ENCODE peak calls at places on chromosomes 13 and 19, in nine cellular contexts. F is upper lobe of right lung; H is progenitor cell of endocrine pancreas; V is GM10248; S is pancreas; D is endothelial cell; M is CD8-positive, alpha-beta T cell; G is GM13976; N is ovary. I is an unnamed sample.

GRCh38 chr19:41792513-41793413 is 3.6 kb upstream of the CEACAM3 start:
- DNase-seq in F (peak), H (no peak), V (peak), S (peak), D (peak), M (peak), G (peak), N (no peak), I (peak)

GRCh38 chr19:36169084-36169760 is 17.0 kb upstream of the COX7A1 start:
- DNase-seq in F (no peak), H (no peak), V (no peak), S (no peak), D (peak), M (no peak), G (no peak), N (no peak), I (no peak)

GRCh38 chr13:42497798-42498197 is 76.2 kb upstream of the TNFSF11 start:
- DNase-seq in F (no peak), H (no peak), V (peak), S (no peak), D (no peak), M (no peak), G (peak), N (no peak), I (peak)

GRCh38 chr13:97648171-97648880 is 214.4 kb downstream of the RAP2A start:
- DNase-seq in F (no peak), H (no peak), V (no peak), S (no peak), D (no peak), M (no peak), G (no peak), N (no peak), I (no peak)

GRCh38 chr19:4506449-4507149 is 11.7 kb downstream of the PLIN4 start:
- DNase-seq in F (no peak), H (no peak), V (no peak), S (no peak), D (no peak), M (no peak), G (no peak), N (no peak), I (no peak)

GRCh38 chr19:5804516-5805464 is at the start of gene NRTN:
- DNase-seq in F (peak), H (no peak), V (peak), S (peak), D (no peak), M (peak), G (peak), N (no peak), I (peak)

GRCh38 chr13:49265822-49266221 is 18.1 kb downstream of the CDADC1 start:
- DNase-seq in F (no peak), H (no peak), V (no peak), S (no peak), D (no peak), M (no peak), G (no peak), N (no peak), I (no peak)

GRCh38 chr13:98225036-98225940 is 48.2 kb upstream of the RNF113B start:
- DNase-seq in F (no peak), H (no peak), V (no peak), S (no peak), D (no peak), M (no peak), G (no peak), N (no peak), I (no peak)

GRCh38 chr13:30045916-30046704 is 195.7 kb upstream of the UBL3 start:
- DNase-seq in F (no peak), H (no peak), V (no peak), S (no peak), D (no peak), M (no peak), G (no peak), N (no peak), I (no peak)

GRCh38 chr19:1618157-1619093 is 13.2 kb upstream of the UQCR11 start:
- DNase-seq in F (no peak), H (no peak), V (peak), S (peak), D (peak), M (no peak), G (peak), N (no peak), I (peak)

GRCh38 chr13:86020350-86021002 is 221.3 kb upstream of the SLITRK6 start:
- DNase-seq in F (no peak), H (no peak), V (no peak), S (no peak), D (no peak), M (no peak), G (no peak), N (no peak), I (no peak)

GRCh38 chr13:21079761-21080730 is 18.7 kb upstream of the LATS2 start:
- DNase-seq in F (no peak), H (no peak), V (no peak), S (no peak), D (peak), M (no peak), G (no peak), N (no peak), I (no peak)

GRCh38 chr13:110737555-110737954 is 24.1 kb downstream of the ING1 start:
- DNase-seq in F (no peak), H (no peak), V (no peak), S (no peak), D (no peak), M (no peak), G (no peak), N (no peak), I (no peak)

GRCh38 chr19:51687791-51688664 is 5.1 kb upstream of the SPACA6 start:
- DNase-seq in F (no peak), H (no peak), V (peak), S (peak), D (peak), M (no peak), G (no peak), N (peak), I (peak)

GRCh38 chr13:100357764-100358163 is 230.8 kb downstream of the GGACT start:
- DNase-seq in F (no peak), H (no peak), V (no peak), S (no peak), D (no peak), M (no peak), G (no peak), N (no peak), I (no peak)

GRCh38 chr19:44741841-44742352 is 6.6 kb upstream of the BCL3 start:
- DNase-seq in F (peak), H (no peak), V (no peak), S (peak), D (no peak), M (no peak), G (no peak), N (peak), I (no peak)
- TF ChIP-seq CTCF in F (no peak), H (no peak), V (no peak), S (no peak), D (no peak), M (no peak), G (no peak), N (no peak), I (no peak)

DNA sequence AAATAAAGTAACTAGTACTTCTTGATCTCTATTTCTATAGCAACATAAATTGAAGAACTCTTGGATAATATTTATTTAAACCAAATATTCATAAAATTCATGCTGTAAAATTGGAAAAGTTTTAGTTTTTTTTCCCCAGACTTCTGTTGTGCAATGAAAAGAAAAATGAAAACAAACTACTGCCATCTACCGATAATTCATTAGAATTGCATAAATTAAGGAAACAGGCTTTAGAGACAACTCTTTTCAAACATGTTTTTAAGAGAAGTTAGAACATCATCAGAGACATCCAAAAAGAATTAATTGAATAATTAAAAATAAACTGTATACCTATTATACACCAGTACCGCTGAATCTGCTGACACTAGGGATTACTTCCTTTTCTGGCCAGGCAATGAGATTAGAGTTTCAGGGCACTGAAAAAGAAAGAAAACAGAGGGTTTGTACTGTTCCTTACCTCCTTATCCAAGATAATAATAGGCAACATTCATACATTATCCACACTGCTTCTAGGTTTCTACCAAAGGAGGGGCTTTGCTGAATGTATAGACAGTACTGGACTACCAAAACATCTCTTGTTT is 4.9 kb downstream of the CCDC122 start:
- DNase-seq in F (no peak), H (no peak), V (peak), S (no peak), D (no peak), M (no peak), G (no peak), N (no peak), I (no peak)
- TF ChIP-seq CTCF in F (peak), H (peak), V (peak), S (peak), D (peak), M (peak), G (peak), N (peak), I (peak)

DNA sequence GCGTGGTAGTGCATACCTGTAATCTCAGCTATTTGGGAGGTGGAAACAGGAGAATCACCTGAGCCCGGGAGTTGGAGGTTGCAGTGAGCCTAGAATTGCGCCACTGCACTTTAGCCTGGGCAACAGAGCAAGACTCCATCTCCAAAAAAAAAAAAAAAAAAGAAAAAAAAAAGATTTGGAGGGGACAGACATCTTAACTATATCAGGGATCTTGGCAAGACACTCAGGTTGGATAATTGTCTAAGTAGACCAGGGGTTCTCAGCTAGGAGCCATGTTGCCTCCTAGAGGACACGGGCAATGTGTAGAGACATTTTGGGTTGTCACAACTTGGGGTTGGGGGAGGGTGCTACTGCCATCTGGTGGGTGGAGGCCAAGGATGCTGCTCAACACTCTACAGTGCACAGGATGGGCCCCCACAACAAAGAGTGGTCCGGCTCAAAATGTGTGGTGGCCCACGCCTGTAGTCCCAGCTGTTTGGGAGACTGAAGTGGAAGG is 1.9 kb upstream of the ZNF580 start:
- DNase-seq in F (peak), H (no peak), V (no peak), S (no peak), D (peak), M (peak), G (no peak), N (peak), I (no peak)
- TF ChIP-seq CTCF in F (peak), H (peak), V (peak), S (no peak), D (peak), M (peak), G (peak), N (no peak), I (peak)

GRCh38 chr19:55676384-55676783 is 1.4 kb downstream of the EPN1 start:
- DNase-seq in F (no peak), H (no peak), V (no peak), S (peak), D (no peak), M (no peak), G (no peak), N (no peak), I (no peak)
- TF ChIP-seq CTCF in F (no peak), H (no peak), V (no peak), S (no peak), D (no peak), M (no peak), G (no peak), N (no peak), I (no peak)

DNA sequence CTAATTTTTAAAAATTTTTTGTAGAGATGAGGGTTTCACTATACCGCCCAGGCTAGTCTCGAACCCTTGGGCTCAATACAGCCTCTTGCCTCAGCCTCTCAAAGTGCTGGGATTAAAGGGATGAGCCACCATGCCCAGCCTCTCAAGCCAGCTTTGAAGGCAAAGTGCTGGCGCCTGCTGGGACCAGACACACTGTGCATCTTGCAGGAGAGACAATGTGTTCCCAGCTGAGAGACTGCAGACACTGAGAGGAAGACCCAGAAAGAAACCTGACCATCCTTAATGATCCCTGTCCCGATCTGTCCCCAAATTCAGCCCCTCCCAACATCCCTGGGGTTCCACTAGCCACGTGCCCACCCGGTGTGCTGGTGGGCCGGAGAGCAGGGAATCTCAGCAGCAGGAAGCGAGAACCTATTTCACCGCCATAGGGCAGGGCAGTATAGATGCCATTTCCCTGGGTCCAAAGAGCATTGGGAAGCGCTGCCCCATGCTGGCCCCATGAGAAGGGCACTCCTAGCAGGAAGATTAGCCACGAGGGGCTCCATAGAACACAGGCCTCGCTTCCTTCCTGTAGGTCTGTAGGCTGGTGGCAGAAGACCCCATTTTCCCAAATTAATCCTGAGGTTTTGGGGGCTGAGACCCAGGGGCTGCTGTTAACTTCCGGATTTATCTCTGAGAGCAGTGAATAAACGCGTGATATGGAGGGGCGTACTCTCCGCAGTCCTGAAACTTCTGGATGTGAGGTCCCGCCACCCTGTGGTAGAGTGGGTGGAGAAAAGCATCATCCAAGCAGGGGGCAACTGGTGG is 968 bp downstream of the RAVER1 start:
- DNase-seq in F (no peak), H (no peak), V (no peak), S (no peak), D (peak), M (no peak), G (no peak), N (no peak), I (no peak)
- TF ChIP-seq CTCF in F (no peak), H (no peak), V (no peak), S (no peak), D (no peak), M (no peak), G (no peak), N (no peak), I (no peak)

GRCh38 chr19:531009-531752 is 379 bp upstream of the CDC34 start:
- DNase-seq in F (peak), H (peak), V (peak), S (peak), D (peak), M (peak), G (peak), N (peak), I (peak)
- TF ChIP-seq CTCF in F (no peak), H (no peak), V (no peak), S (no peak), D (no peak), M (no peak), G (peak), N (peak), I (no peak)

GRCh38 chr19:58228584-58229254 is at the start of gene ZNF544:
- DNase-seq in F (peak), H (peak), V (peak), S (peak), D (peak), M (peak), G (peak), N (peak), I (peak)
- TF ChIP-seq CTCF in F (no peak), H (no peak), V (no peak), S (no peak), D (peak), M (no peak), G (no peak), N (peak), I (no peak)

GRCh38 chr19:18322759-18323460 is at the start of gene LSM4:
- DNase-seq in F (peak), H (peak), V (peak), S (peak), D (peak), M (peak), G (peak), N (peak), I (peak)
- TF ChIP-seq CTCF in F (peak), H (peak), V (peak), S (no peak), D (no peak), M (peak), G (peak), N (peak), I (peak)

GRCh38 chr13:94120878-94121277 is 358.6 kb downstream of the DCT start:
- DNase-seq in F (no peak), H (no peak), V (no peak), S (no peak), D (no peak), M (no peak), G (no peak), N (no peak), I (no peak)

GRCh38 chr13:94121686-94122085 is 357.8 kb downstream of the DCT start:
- DNase-seq in F (no peak), H (no peak), V (no peak), S (no peak), D (no peak), M (no peak), G (no peak), N (no peak), I (no peak)

GRCh38 chr13:94123543-94123942 is 355.9 kb downstream of the DCT start:
- DNase-seq in F (no peak), H (no peak), V (no peak), S (no peak), D (no peak), M (no peak), G (no peak), N (no peak), I (no peak)

GRCh38 chr13:94122300-94122699 is 357.2 kb downstream of the DCT start:
- DNase-seq in F (no peak), H (no peak), V (no peak), S (no peak), D (no peak), M (no peak), G (no peak), N (no peak), I (no peak)

DNA sequence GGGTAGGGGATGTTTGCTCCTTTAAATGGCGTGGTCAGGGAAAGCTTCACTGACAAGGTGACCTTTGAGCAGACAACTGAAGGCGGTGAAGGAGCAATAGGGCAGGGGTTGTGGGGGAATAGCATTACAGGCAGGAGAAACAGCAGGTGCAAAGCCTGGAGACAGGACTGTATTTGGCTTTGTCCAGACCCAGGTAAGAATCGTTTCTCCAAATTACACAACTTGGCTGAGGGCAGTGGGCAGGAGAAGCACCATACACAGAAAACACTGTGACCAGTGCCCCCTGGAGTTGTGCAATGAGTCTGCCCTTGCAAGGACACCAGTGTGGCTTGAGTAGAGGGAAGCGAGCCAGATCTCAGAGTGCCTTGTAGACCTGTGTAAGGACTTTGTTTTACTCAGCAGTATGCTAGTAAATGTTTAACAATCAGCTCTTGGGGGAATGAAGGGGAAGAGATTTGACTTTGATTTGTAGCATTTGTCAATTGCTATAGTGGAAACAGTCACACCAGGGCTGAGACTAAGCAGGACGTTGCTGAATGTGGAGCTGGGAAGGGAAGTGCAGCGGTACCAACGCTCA is 360.0 kb downstream of the DCT start:
- DNase-seq in F (peak), H (peak), V (no peak), S (peak), D (no peak), M (no peak), G (no peak), N (no peak), I (no peak)
- TF ChIP-seq CTCF in F (peak), H (peak), V (no peak), S (no peak), D (no peak), M (no peak), G (no peak), N (no peak), I (no peak)